ENCODE peak calls at places on chromosomes 1 and 21, in five cellular contexts. B is A549, Q is GM12878, U is K562, X is SK-N-SH. D is an unnamed sample.

GRCh38 chr1:157132602-157133167 is 5.5 kb downstream of the ETV3 start:
- DNase-seq in B (no peak), Q (no peak), U (no peak), X (no peak), D (no peak)

GRCh38 chr1:184035719-184036516 is 1.6 kb downstream of the COLGALT2 start:
- DNase-seq in B (no peak), Q (no peak), U (no peak), X (no peak), D (no peak)

GRCh38 chr1:7616076-7616833 is 154.8 kb upstream of the VAMP3 start:
- DNase-seq in B (peak), Q (no peak), U (peak), X (no peak), D (peak)

GRCh38 chr1:109112056-109112651 is 1.8 kb upstream of the ELAPOR1 start:
- DNase-seq in B (peak), Q (no peak), U (peak), X (peak), D (peak)

GRCh38 chr1:183456826-183457225 is 15.5 kb upstream of the SMG7 start:
- DNase-seq in B (no peak), Q (no peak), U (no peak), X (no peak), D (no peak)

GRCh38 chr1:26280333-26281042 is 602 bp downstream of the SH3BGRL3 start:
- DNase-seq in B (peak), Q (no peak), U (peak), X (no peak), D (peak)

GRCh38 chr1:29696656-29697390 is 460.5 kb downstream of the PTPRU start:
- DNase-seq in B (no peak), Q (no peak), U (no peak), X (no peak), D (no peak)

GRCh38 chr1:6386371-6386949 is 7.1 kb downstream of the ACOT7 start:
- DNase-seq in B (no peak), Q (no peak), U (no peak), X (no peak), D (peak)

GRCh38 chr1:42815938-42816599 is 853 bp upstream of the ERMAP start:
- DNase-seq in B (no peak), Q (no peak), U (no peak), X (no peak), D (peak)

GRCh38 chr1:1272341-1273151 is 1.1 kb downstream of the UBE2J2 start:
- DNase-seq in B (no peak), Q (no peak), U (no peak), X (no peak), D (peak)

GRCh38 chr1:9442266-9442846 is 96.9 kb upstream of the SLC25A33 start:
- DNase-seq in B (no peak), Q (no peak), U (no peak), X (no peak), D (peak)

GRCh38 chr21:38834725-38835124 is 29.0 kb downstream of the ETS2 start:
- DNase-seq in B (no peak), Q (no peak), U (no peak), X (no peak), D (no peak)

GRCh38 chr1:30714025-30714424 is 9.4 kb downstream of the MATN1 start:
- DNase-seq in B (no peak), Q (no peak), U (no peak), X (no peak), D (no peak)

DNA sequence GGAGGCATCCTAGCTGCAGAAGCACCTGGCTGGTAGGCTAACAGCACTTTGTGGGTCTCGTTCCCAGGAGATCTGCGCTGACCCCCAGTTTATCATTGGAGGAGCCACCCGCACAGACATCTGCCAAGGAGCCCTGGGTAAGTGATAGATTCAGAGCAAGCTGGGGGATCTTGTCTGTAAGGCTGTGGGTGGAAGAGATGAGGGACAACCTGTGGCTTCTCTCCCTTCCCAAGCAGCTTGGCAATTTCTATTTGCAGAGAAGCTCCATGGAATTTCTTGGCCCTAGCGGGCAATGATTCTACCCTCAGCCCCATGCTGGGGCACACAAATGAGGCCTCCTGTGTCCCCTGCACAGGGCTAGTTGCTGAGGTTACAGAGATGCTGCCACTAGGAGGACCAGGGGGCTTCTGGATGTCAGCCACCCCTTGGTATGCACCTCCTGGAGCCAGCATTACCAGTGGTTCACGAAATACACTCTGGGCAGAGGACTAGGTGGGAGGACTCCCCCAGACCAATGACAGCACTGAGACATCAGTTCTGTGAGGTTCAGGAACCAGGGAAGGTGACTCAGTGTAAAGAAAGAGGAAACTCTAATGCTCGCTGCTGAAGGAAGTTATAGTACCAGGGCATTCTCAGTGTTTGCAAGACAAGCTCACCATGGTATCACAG is 5.5 kb downstream of the CAPN2 start:
- DNase-seq in B (no peak), Q (no peak), U (no peak), X (no peak), D (peak)
- TF ChIP-seq SMC3 in B (no peak), Q (no peak), U (no peak), X (no peak), D (no peak)

GRCh38 chr1:241666419-241666818 is 14.3 kb downstream of the WDR64 start:
- DNase-seq in B (no peak), Q (no peak), U (no peak), X (no peak), D (no peak)
- H3K4me2 ChIP-seq in B (no peak), Q (no peak), U (no peak), X (no peak), D (no peak)

GRCh38 chr1:54190526-54190925 is 9.3 kb downstream of the CYB5RL start:
- DNase-seq in B (no peak), Q (no peak), U (no peak), X (no peak), D (no peak)
- TF ChIP-seq RCOR1 in B (no peak), Q (no peak), U (no peak), X (no peak), D (no peak)

GRCh38 chr1:23801876-23802275 is 1.3 kb upstream of the GALE start:
- DNase-seq in B (no peak), Q (no peak), U (no peak), X (peak), D (no peak)
- TF ChIP-seq SMC3 in B (no peak), Q (no peak), U (no peak), X (no peak), D (no peak)

GRCh38 chr1:204089044-204089751 is 16.3 kb downstream of the SOX13 start:
- DNase-seq in B (no peak), Q (no peak), U (no peak), X (no peak), D (no peak)
- H3K4me2 ChIP-seq in B (no peak), Q (no peak), U (no peak), X (no peak), D (no peak)

GRCh38 chr21:34357889-34358288 is 5.9 kb upstream of the KCNE2 start:
- DNase-seq in B (no peak), Q (no peak), U (no peak), X (no peak), D (no peak)

GRCh38 chr21:34362136-34362444 is 1.7 kb upstream of the KCNE2 start:
- DNase-seq in B (no peak), Q (no peak), U (no peak), X (no peak), D (no peak)

GRCh38 chr21:34360488-34361241 is 3.1 kb upstream of the KCNE2 start:
- DNase-seq in B (no peak), Q (no peak), U (no peak), X (no peak), D (no peak)

GRCh38 chr21:34355570-34355969 is 8.2 kb upstream of the KCNE2 start:
- DNase-seq in B (no peak), Q (no peak), U (no peak), X (no peak), D (no peak)

GRCh38 chr21:34358866-34359265 is 4.9 kb upstream of the KCNE2 start:
- DNase-seq in B (no peak), Q (no peak), U (no peak), X (no peak), D (no peak)
- TF ChIP-seq RCOR1 in B (no peak), Q (no peak), U (no peak), X (no peak), D (no peak)

DNA sequence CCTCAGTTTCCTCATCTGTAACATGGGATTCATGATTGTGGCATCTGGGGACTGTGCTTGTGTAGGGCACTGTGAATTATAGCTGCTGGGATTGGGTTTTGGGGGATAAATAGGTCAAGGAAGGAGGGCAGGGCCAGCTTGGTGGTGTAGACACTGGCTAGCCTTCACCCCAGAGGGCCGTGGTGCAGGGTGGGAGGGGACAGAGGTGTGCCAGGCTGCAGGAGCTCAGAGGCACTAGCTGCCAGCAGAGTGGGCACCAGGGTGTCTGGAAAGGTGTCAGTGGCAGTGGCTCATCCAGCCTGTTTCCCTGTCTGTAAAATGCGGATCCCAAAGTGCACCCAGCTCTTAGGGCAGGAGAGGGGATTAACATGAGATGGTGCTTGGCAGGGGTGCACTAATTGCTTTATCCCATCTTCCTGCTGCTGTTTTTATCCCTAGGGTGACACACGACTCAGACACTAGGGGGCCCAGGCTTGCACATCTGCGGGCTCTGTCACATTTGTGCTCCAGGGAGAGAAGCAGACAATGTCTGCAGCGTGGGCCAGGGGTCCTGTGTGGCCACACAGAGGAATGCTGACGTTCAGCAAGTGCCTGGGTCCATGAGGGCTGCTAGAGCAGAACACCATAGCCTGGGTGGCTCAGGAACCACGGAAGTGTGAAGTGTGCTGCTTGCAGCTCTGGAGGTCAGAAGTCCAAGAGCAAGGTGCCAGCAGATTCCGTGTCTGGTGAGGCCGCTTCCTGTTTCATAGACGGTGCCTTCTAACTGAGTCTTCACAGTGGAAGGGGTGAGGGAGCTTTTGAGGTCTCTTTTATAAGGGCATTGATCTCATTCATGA is 19.3 kb downstream of the OBSCN start:
- DNase-seq in B (peak), Q (no peak), U (no peak), X (no peak), D (peak)
- TF ChIP-seq SMC3 in B (no peak), Q (no peak), U (peak), X (no peak), D (peak)

GRCh38 chr1:216612291-216612690 is 110.9 kb downstream of the ESRRG start:
- DNase-seq in B (no peak), Q (no peak), U (no peak), X (no peak), D (no peak)
- H3K4me2 ChIP-seq in B (no peak), Q (no peak), U (no peak), X (no peak), D (no peak)

GRCh38 chr1:82689217-82689616 is 888.5 kb downstream of the ADGRL2 start:
- DNase-seq in B (no peak), Q (no peak), U (no peak), X (no peak), D (no peak)

GRCh38 chr1:82686774-82687173 is 886.0 kb downstream of the ADGRL2 start:
- DNase-seq in B (no peak), Q (no peak), U (no peak), X (no peak), D (no peak)
- TF ChIP-seq RCOR1 in B (no peak), Q (no peak), U (no peak), X (no peak), D (no peak)

GRCh38 chr1:15122331-15122730 is 31.2 kb upstream of the TMEM51 start:
- DNase-seq in B (no peak), Q (no peak), U (no peak), X (no peak), D (no peak)

GRCh38 chr1:15125101-15125745 is 28.3 kb upstream of the TMEM51 start:
- DNase-seq in B (no peak), Q (no peak), U (no peak), X (no peak), D (no peak)

GRCh38 chr1:15124362-15125100 is 29.0 kb upstream of the TMEM51 start:
- DNase-seq in B (no peak), Q (no peak), U (peak), X (no peak), D (no peak)

GRCh38 chr1:15123298-15123697 is 30.2 kb upstream of the TMEM51 start:
- DNase-seq in B (no peak), Q (no peak), U (no peak), X (no peak), D (no peak)

DNA sequence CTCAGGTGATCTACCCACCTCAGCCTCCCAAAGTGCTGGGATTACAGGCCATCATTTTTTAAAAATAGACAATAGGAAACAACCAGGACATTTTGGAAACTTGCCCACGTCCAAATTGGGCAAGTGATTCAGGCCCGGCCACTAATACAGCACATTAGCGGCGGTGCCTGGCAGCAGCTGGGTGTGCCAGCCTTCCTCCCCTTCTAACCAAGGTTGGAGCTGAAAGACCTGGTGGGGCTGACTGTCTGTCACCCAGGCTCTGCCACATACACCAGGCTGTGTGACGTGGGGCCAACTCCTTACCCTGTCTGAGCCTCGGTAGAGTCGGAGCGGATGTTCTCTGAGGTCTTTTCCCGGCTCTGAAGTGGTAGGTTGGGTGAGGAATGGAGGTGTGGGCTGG is 29.6 kb upstream of the TMEM51 start:
- DNase-seq in B (no peak), Q (no peak), U (no peak), X (no peak), D (no peak)
- TF ChIP-seq SMC3 in B (no peak), Q (no peak), U (no peak), X (no peak), D (no peak)